ENCODE peak calls at places on chromosomes 4 and X, in nine cellular contexts. Q is IMR-90, F is coronary artery, E is OCI-LY7, D is activated B cell treated with CpG ODN at 0.5 μM for 24 hours, Z is BJ, M is SK-N-SH, G is AG04449, S is astrocyte of the spinal cord. O is an unnamed sample.

GRCh38 chr4:20506827-20507226 is 193.4 kb upstream of the PACRGL start:
- DNase-seq in Q (peak; percentile 90), F (no peak), E (no peak), D (no peak), Z (peak; percentile 53), M (no peak), G (peak; percentile 55), S (peak; percentile 67), O (no peak)

GRCh38 chr4:143118666-143119065 is 66.1 kb upstream of the USP38 start:
- DNase-seq in Q (no peak), F (no peak), E (no peak), D (no peak), Z (no peak), M (no peak), G (no peak), S (no peak), O (no peak)

GRCh38 chr4:170198742-170199141 is 109.0 kb upstream of the AADAT start:
- DNase-seq in Q (no peak), F (no peak), E (no peak), D (no peak), Z (no peak), M (no peak), G (no peak), S (no peak), O (no peak)

GRCh38 chr4:55887594-55887993 is 34.1 kb downstream of the EXOC1 start:
- DNase-seq in Q (no peak), F (no peak), E (peak; percentile 8), D (no peak), Z (no peak), M (no peak), G (no peak), S (no peak), O (no peak)

GRCh38 chrX:118588715-118589114 is 93.1 kb downstream of the DOCK11 start:
- DNase-seq in Q (no peak), F (no peak), E (no peak), D (no peak), Z (no peak), M (no peak), G (no peak), S (no peak), O (no peak)

GRCh38 chr4:96073446-96073845 is 233.6 kb downstream of the PDHA2 start:
- DNase-seq in Q (no peak), F (no peak), E (no peak), D (no peak), Z (no peak), M (no peak), G (no peak), S (peak; percentile 43), O (no peak)

GRCh38 chr4:174318829-174319764 is 35.4 kb downstream of the CEP44 start:
- DNase-seq in Q (peak; percentile 46), F (no peak), E (peak; percentile 50), D (no peak), Z (no peak), M (peak; percentile 34), G (no peak), S (peak; percentile 60), O (no peak)

GRCh38 chr4:83572848-83573247 is 36.9 kb downstream of the GPAT3 start:
- DNase-seq in Q (no peak), F (no peak), E (no peak), D (no peak), Z (no peak), M (no peak), G (no peak), S (no peak), O (no peak)

GRCh38 chr4:141102367-141102766 is 30.9 kb downstream of the RNF150 start:
- DNase-seq in Q (peak; percentile 80), F (no peak), E (no peak), D (no peak), Z (peak; percentile 70), M (peak; percentile 58), G (peak; percentile 36), S (peak; percentile 66), O (no peak)

GRCh38 chr4:48578132-48578964 is 88.3 kb downstream of the ZAR1 start:
- DNase-seq in Q (peak; percentile 78), F (no peak), E (peak; percentile 72), D (no peak), Z (peak; percentile 27), M (peak; percentile 59), G (no peak), S (peak; percentile 73), O (no peak)

GRCh38 chrX:26253526-26253925 is 37.6 kb downstream of the MAGEB5 start:
- DNase-seq in Q (no peak), F (no peak), E (no peak), D (no peak), Z (no peak), M (no peak), G (no peak), S (no peak), O (no peak)

GRCh38 chr4:112951362-112951962 is 98.0 kb upstream of the ANK2 start:
- DNase-seq in Q (peak; percentile 10), F (no peak), E (peak; percentile 13), D (no peak), Z (no peak), M (peak; percentile 36), G (no peak), S (peak; percentile 36), O (no peak)

GRCh38 chr4:40206421-40206820 is 9.6 kb downstream of the RHOH start:
- DNase-seq in Q (no peak), F (no peak), E (no peak), D (no peak), Z (no peak), M (no peak), G (no peak), S (no peak), O (no peak)

GRCh38 chrX:53563324-53563723 is 123.2 kb downstream of the HUWE1 start:
- DNase-seq in Q (no peak), F (no peak), E (no peak), D (no peak), Z (no peak), M (no peak), G (no peak), S (no peak), O (no peak)

GRCh38 chr4:175807596-175807995 is 4.5 kb downstream of the GPM6A start:
- DNase-seq in Q (no peak), F (no peak), E (no peak), D (no peak), Z (no peak), M (no peak), G (no peak), S (no peak), O (no peak)

GRCh38 chr4:180542445-180543100 is 1700.6 kb upstream of the TENM3 start:
- DNase-seq in Q (peak; percentile 75), F (no peak), E (no peak), D (no peak), Z (no peak), M (no peak), G (no peak), S (peak; percentile 92), O (peak; percentile 53)

GRCh38 chrX:63503541-63503940 is 152.4 kb upstream of the SPIN4 start:
- DNase-seq in Q (peak; percentile 20), F (no peak), E (no peak), D (no peak), Z (no peak), M (no peak), G (no peak), S (peak; percentile 19), O (no peak)

GRCh38 chrX:155334486-155335316 is at the start of gene CLIC2:
- DNase-seq in Q (peak; percentile 79), F (no peak), E (no peak), D (no peak), Z (no peak), M (no peak), G (peak; percentile 21), S (peak; percentile 81), O (no peak)

GRCh38 chrX:100685997-100686305 is 42.0 kb downstream of the SRPX2 start:
- DNase-seq in Q (no peak), F (no peak), E (no peak), D (no peak), Z (no peak), M (no peak), G (no peak), S (no peak), O (no peak)
- TF ChIP-seq CTCF in Q (no peak), F (peak; percentile 5), E (peak; percentile 28), D (no peak), Z (no peak), M (no peak), G (no peak), S (no peak), O (peak; percentile 16)

DNA sequence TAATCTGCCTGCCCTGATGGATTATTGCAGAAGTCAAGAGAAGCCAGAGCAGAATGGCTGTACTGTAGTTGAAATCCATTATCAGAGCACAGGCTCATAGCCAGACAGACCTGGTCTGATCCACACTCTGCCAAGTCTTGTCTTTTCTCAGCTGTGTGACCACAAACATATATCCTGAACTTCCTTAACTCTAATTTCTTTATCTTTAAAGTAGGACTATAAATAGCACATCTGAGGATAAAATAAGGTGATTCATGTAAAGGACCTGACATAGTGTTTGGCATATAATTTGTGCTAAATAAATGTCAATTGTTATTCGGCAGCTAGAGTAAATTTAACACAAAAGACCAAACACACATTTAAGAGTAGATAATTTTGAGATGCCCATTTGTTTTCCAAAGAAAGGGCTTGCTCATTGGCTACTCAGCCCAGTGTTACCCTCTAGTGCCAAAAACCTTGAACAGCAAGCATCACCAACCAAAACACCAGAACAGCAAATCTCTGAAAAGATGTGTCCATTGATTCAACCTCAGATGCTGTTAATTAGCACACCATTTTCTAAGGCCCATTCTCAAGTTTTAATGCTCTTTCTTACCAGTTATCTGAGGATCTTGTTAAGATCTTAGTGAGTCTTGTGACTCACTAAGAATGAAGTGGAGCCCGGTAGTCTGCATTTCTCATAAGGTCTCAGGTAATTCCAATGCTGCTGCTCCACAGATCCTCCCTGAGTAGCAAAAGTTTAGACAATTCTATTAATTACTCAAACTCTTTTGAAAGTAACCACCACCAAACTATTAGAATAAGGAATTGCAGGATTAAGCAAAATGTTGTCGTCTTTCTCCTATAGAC is 108.8 kb downstream of the HHIP start:
- DNase-seq in Q (peak; percentile 49), F (no peak), E (no peak), D (no peak), Z (no peak), M (no peak), G (no peak), S (peak; percentile 77), O (no peak)
- TF ChIP-seq CTCF in Q (peak; percentile 73), F (no peak), E (peak; percentile 27), D (no peak), Z (peak; percentile 63), M (peak; percentile 50), G (peak; percentile 56), S (peak; percentile 69), O (no peak)

DNA sequence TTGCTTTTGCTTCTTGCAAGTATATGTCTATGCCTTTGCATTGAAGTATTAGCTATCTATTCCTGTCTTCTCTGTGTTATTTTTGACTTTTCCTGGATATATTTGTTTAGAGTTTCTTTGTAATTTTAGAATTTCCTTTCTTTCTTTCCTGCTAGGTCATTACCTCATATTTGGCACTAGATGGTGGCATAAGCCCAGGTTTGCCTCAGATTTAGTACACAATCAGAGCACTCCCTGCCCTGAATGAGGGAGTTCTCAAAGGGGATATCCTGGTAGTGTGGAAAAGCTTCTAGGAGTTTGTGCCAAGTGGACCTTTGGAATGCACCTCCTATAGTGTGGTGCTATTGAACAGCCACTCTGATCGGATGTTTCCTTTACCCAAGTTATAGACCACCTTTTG is 181.6 kb downstream of the UGT8 start:
- DNase-seq in Q (peak; percentile 7), F (no peak), E (peak; percentile 4), D (no peak), Z (no peak), M (peak; percentile 1), G (no peak), S (peak; percentile 62), O (no peak)
- TF ChIP-seq CTCF in Q (peak; percentile 30), F (no peak), E (peak; percentile 43), D (no peak), Z (peak; percentile 11), M (peak; percentile 49), G (no peak), S (peak; percentile 44), O (no peak)

GRCh38 chrX:132955710-132956109 is 2.7 kb downstream of the HS6ST2 start:
- DNase-seq in Q (no peak), F (no peak), E (no peak), D (no peak), Z (no peak), M (peak; percentile 39), G (no peak), S (no peak), O (no peak)
- TF ChIP-seq CTCF in Q (no peak), F (no peak), E (no peak), D (no peak), Z (no peak), M (no peak), G (no peak), S (no peak), O (no peak)

O was measured in mesothelial cell of epicardium.